ENCODE peak calls at places on chromosomes 3 and 15, in eight cellular contexts. X is mucosa of descending colon, M is BJ, U is HFF-Myc, D is brain microvascular endothelial cell, B is uterus, P is GM12864, Q is MM.1S. A is an unnamed sample.
A peak's percentile ranks its signal among the peaks of the same experiment; 100 is the strongest.

GRCh38 chr15:70269991-70270751 is 172.5 kb upstream of the TLE3 start:
- DNase-seq in X (peak; percentile 24), M (no peak), U (no peak), D (peak; percentile 28), B (no peak), P (no peak), Q (no peak), A (no peak)

GRCh38 chr3:159761377-159761776 is 227.3 kb upstream of the IL12A start:
- DNase-seq in X (no peak), M (no peak), U (no peak), D (no peak), B (peak; percentile 67), P (no peak), Q (no peak), A (no peak)

GRCh38 chr15:99931703-99932603 is 198.7 kb upstream of the LYSMD4 start:
- DNase-seq in X (no peak), M (no peak), U (no peak), D (no peak), B (no peak), P (no peak), Q (no peak), A (no peak)

GRCh38 chr3:58349792-58350626 is 17.3 kb downstream of the PXK start:
- DNase-seq in X (no peak), M (no peak), U (no peak), D (no peak), B (no peak), P (peak; percentile 94), Q (no peak), A (peak; percentile 68)

GRCh38 chr3:166810741-166811445 is 569.2 kb downstream of the ZBBX start:
- DNase-seq in X (no peak), M (no peak), U (no peak), D (no peak), B (no peak), P (no peak), Q (no peak), A (no peak)

GRCh38 chr15:89457086-89457485 is 39.3 kb downstream of the RHCG start:
- DNase-seq in X (no peak), M (no peak), U (no peak), D (peak; percentile 21), B (no peak), P (peak; percentile 31), Q (peak; percentile 48), A (no peak)

GRCh38 chr3:146164071-146164470 is 3.1 kb upstream of the PLOD2 start:
- DNase-seq in X (no peak), M (no peak), U (no peak), D (no peak), B (no peak), P (no peak), Q (no peak), A (no peak)

GRCh38 chr15:60346077-60346476 is 51.7 kb downstream of the ANXA2 start:
- DNase-seq in X (no peak), M (no peak), U (no peak), D (no peak), B (no peak), P (no peak), Q (no peak), A (no peak)

GRCh38 chr3:172293093-172293492 is 155.2 kb downstream of the GHSR start:
- DNase-seq in X (no peak), M (no peak), U (no peak), D (no peak), B (no peak), P (no peak), Q (no peak), A (no peak)

GRCh38 chr3:56813656-56813965 is 11.9 kb upstream of the ARHGEF3 start:
- DNase-seq in X (no peak), M (no peak), U (no peak), D (no peak), B (no peak), P (no peak), Q (no peak), A (no peak)

GRCh38 chr15:80991446-80991845 is 1.8 kb upstream of the MESD start:
- DNase-seq in X (no peak), M (no peak), U (no peak), D (no peak), B (peak; percentile 68), P (no peak), Q (peak; percentile 47), A (no peak)

GRCh38 chr3:15796331-15796730 is 1.4 kb downstream of the ANKRD28 start:
- DNase-seq in X (no peak), M (no peak), U (no peak), D (no peak), B (no peak), P (no peak), Q (no peak), A (no peak)

GRCh38 chr3:15796771-15797599 is 794 bp downstream of the ANKRD28 start:
- DNase-seq in X (no peak), M (no peak), U (peak; percentile 56), D (peak; percentile 44), B (no peak), P (no peak), Q (peak; percentile 38), A (no peak)

GRCh38 chr3:15794303-15794771 is 3.4 kb downstream of the ANKRD28 start:
- DNase-seq in X (no peak), M (no peak), U (peak; percentile 61), D (peak; percentile 82), B (no peak), P (no peak), Q (peak; percentile 42), A (no peak)

GRCh38 chr3:15795563-15796308 is 2.0 kb downstream of the ANKRD28 start:
- DNase-seq in X (no peak), M (no peak), U (no peak), D (peak; percentile 47), B (no peak), P (no peak), Q (peak; percentile 63), A (no peak)

GRCh38 chr3:15794842-15795562 is 2.8 kb downstream of the ANKRD28 start:
- DNase-seq in X (no peak), M (no peak), U (no peak), D (no peak), B (no peak), P (no peak), Q (no peak), A (no peak)
- TF ChIP-seq CTCF in X (no peak), M (peak; percentile 30), U (peak; percentile 18), D (peak; percentile 49), B (no peak), P (peak; percentile 11), Q (peak; percentile 20), A (no peak)

GRCh38 chr15:83011271-83012037 is at the start of gene C15orf40:
- DNase-seq in X (peak; percentile 92), M (no peak), U (peak; percentile 66), D (peak; percentile 75), B (peak; percentile 86), P (peak; percentile 79), Q (peak; percentile 96), A (peak; percentile 95)
- TF ChIP-seq CTCF in X (peak; percentile 78), M (peak; percentile 78), U (peak; percentile 46), D (peak; percentile 71), B (peak; percentile 82), P (peak; percentile 69), Q (peak; percentile 80), A (peak; percentile 90)

DNA sequence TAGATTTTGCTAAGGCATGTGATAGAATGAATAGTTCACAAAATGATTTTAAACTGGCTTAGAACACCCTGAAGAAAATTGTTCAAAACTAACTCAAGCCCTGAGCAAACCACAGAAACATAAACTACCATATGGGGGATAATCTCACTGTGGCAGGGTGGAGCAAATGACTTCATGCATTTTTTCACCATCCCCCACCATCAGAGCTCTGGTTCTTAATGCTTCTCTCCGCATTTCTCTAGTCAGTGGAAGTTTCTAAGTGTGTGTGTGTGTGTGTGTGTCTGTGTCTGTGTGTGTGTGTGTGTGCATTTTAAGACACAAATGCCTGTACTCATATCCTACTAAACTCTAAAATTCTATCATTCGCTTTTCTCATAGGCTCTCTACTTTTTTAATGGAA is 107.1 kb upstream of the PHLDB2 start:
- DNase-seq in X (no peak), M (no peak), U (peak; percentile 83), D (peak; percentile 81), B (no peak), P (no peak), Q (no peak), A (no peak)
- TF ChIP-seq CTCF in X (no peak), M (no peak), U (no peak), D (no peak), B (no peak), P (no peak), Q (no peak), A (no peak)

DNA sequence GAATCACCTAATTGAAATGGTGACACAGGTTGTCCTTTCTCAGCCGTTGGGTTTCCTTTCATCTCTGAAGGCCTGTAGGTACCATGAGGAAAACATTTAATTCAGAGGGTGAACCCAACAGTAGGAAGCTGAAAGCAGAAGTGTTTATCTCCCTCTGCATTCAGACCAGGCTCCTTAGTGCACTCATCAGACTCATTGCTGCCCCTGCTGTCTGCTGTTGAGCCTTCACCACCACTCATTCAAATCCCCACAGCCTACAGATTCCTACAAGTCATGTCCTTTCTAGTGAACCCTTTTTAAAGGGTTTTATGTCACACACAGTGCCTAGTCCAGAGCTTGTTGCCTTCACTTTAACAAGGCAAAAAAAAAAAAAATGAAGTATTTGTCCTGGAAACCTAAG is 13.4 kb downstream of the WDR48 start:
- DNase-seq in X (no peak), M (no peak), U (no peak), D (peak; percentile 62), B (no peak), P (no peak), Q (peak; percentile 48), A (peak; percentile 50)
- TF ChIP-seq CTCF in X (no peak), M (peak; percentile 55), U (peak; percentile 52), D (peak; percentile 76), B (no peak), P (peak; percentile 74), Q (peak; percentile 50), A (peak; percentile 47)

GRCh38 chr15:62035256-62035908 is 24.9 kb downstream of the VPS13C start:
- DNase-seq in X (no peak), M (peak; percentile 29), U (peak; percentile 42), D (peak; percentile 13), B (no peak), P (no peak), Q (no peak), A (no peak)
- TF ChIP-seq CTCF in X (no peak), M (no peak), U (no peak), D (no peak), B (no peak), P (no peak), Q (no peak), A (no peak)

GRCh38 chr3:124768812-124769211 is 38.6 kb downstream of the UMPS start:
- DNase-seq in X (peak; percentile 74), M (no peak), U (no peak), D (no peak), B (no peak), P (no peak), Q (peak; percentile 76), A (peak; percentile 75)
- TF ChIP-seq CTCF in X (peak; percentile 19), M (no peak), U (no peak), D (peak; percentile 55), B (no peak), P (peak; percentile 71), Q (peak; percentile 80), A (peak; percentile 46)

A was measured in GM13976.